ENCODE peak calls at places on chromosomes 1 and 21, in five cellular contexts. G is EL, R is bronchial epithelial cell, L is frontal cortex, T is NCI-H2107. Y is an unnamed sample.

GRCh38 chr1:69175078-69175477 is 392.6 kb upstream of the LRRC7 start:
- DNase-seq in G (no peak), R (peak), L (no peak), T (no peak), Y (peak)

GRCh38 chr1:29234471-29234870 is 1.9 kb upstream of the PTPRU start:
- DNase-seq in G (no peak), R (no peak), L (no peak), T (no peak), Y (no peak)

GRCh38 chr1:195766709-195767108 is 841.5 kb downstream of the KCNT2 start:
- DNase-seq in G (peak), R (peak), L (no peak), T (no peak), Y (no peak)

GRCh38 chr1:9191216-9191615 is 43.4 kb upstream of the H6PD start:
- DNase-seq in G (no peak), R (no peak), L (no peak), T (no peak), Y (no peak)

GRCh38 chr1:247905899-247906503 is 10.6 kb downstream of the OR2W3 start:
- DNase-seq in G (no peak), R (no peak), L (no peak), T (no peak), Y (no peak)

GRCh38 chr21:21997390-21998333 is 999.5 kb downstream of the NCAM2 start:
- DNase-seq in G (no peak), R (no peak), L (no peak), T (no peak), Y (no peak)

GRCh38 chr1:232627645-232628334 is 2.1 kb downstream of the SIPA1L2 start:
- DNase-seq in G (peak), R (peak), L (no peak), T (peak), Y (peak)

GRCh38 chr1:234862944-234863515 is 253.1 kb upstream of the IRF2BP2 start:
- DNase-seq in G (peak), R (peak), L (peak), T (no peak), Y (no peak)

GRCh38 chr1:46248122-46248920 is 758 bp downstream of the RAD54L start:
- DNase-seq in G (peak), R (peak), L (no peak), T (peak), Y (no peak)

GRCh38 chr1:30106125-30106524 is 617.3 kb downstream of the MATN1 start:
- DNase-seq in G (peak), R (peak), L (no peak), T (no peak), Y (peak)

GRCh38 chr1:89908993-89909436 is 85.9 kb upstream of the ZNF326 start:
- DNase-seq in G (peak), R (peak), L (no peak), T (no peak), Y (no peak)

GRCh38 chr1:162033445-162033844 is 9.8 kb upstream of the OLFML2B start:
- DNase-seq in G (no peak), R (no peak), L (no peak), T (no peak), Y (no peak)

GRCh38 chr1:92784051-92784638 is 763 bp downstream of the EVI5 start:
- DNase-seq in G (peak), R (peak), L (peak), T (no peak), Y (peak)

GRCh38 chr1:236143104-236143948 is 987 bp downstream of the GPR137B start:
- DNase-seq in G (peak), R (peak), L (no peak), T (no peak), Y (no peak)

GRCh38 chr1:101376121-101377095 is 139.6 kb downstream of the S1PR1 start:
- DNase-seq in G (no peak), R (no peak), L (no peak), T (no peak), Y (no peak)

GRCh38 chr1:201883786-201884185 is 4.9 kb upstream of the SHISA4 start:
- DNase-seq in G (peak), R (peak), L (no peak), T (no peak), Y (no peak)

GRCh38 chr1:185860876-185861275 is 126.7 kb downstream of the HMCN1 start:
- DNase-seq in G (peak), R (no peak), L (no peak), T (no peak), Y (no peak)

GRCh38 chr1:215484111-215484914 is 82.8 kb upstream of the KCTD3 start:
- DNase-seq in G (no peak), R (no peak), L (no peak), T (no peak), Y (peak)

GRCh38 chr21:38297193-38297592 is 40.4 kb downstream of the KCNJ15 start:
- DNase-seq in G (peak), R (peak), L (no peak), T (no peak), Y (no peak)

GRCh38 chr1:86933051-86933450 is 18.6 kb downstream of the HS2ST1 start:
- DNase-seq in G (no peak), R (no peak), L (no peak), T (no peak), Y (no peak)

GRCh38 chr21:43306911-43307676 is 119.8 kb downstream of the SIK1 start:
- DNase-seq in G (peak), R (peak), L (no peak), T (peak), Y (no peak)

GRCh38 chr1:160859166-160859565 is 3.5 kb downstream of the CD244 start:
- DNase-seq in G (no peak), R (no peak), L (no peak), T (no peak), Y (no peak)

GRCh38 chr1:58997637-58998036 is 213.8 kb upstream of the JUN start:
- DNase-seq in G (no peak), R (no peak), L (no peak), T (no peak), Y (no peak)

GRCh38 chr1:13702425-13703127 is 2.6 kb downstream of the PRDM2 start:
- DNase-seq in G (no peak), R (no peak), L (no peak), T (no peak), Y (no peak)

GRCh38 chr21:29145354-29145782 is 14.9 kb downstream of the MAP3K7CL start:
- DNase-seq in G (peak), R (peak), L (peak), T (no peak), Y (no peak)

GRCh38 chr1:205726619-205727125 is 23.3 kb downstream of the NUCKS1 start:
- DNase-seq in G (no peak), R (no peak), L (no peak), T (no peak), Y (no peak)

GRCh38 chr1:63261736-63262142 is 60.6 kb upstream of the FOXD3 start:
- DNase-seq in G (no peak), R (no peak), L (no peak), T (peak), Y (no peak)

GRCh38 chr1:15243275-15244043 is 3.6 kb upstream of the FHAD1 start:
- DNase-seq in G (no peak), R (no peak), L (no peak), T (no peak), Y (no peak)

GRCh38 chr1:59142663-59143487 is 154.0 kb upstream of the FGGY start:
- DNase-seq in G (peak), R (peak), L (no peak), T (no peak), Y (peak)

GRCh38 chr1:156126043-156126700 is 11.7 kb downstream of the LMNA start:
- DNase-seq in G (peak), R (peak), L (no peak), T (no peak), Y (no peak)

GRCh38 chr1:47883963-47884362 is 113.2 kb downstream of the TRABD2B start:
- DNase-seq in G (no peak), R (no peak), L (no peak), T (no peak), Y (peak)

GRCh38 chr1:93904228-93904627 is 5.0 kb downstream of the GCLM start:
- DNase-seq in G (peak), R (no peak), L (no peak), T (no peak), Y (no peak)

GRCh38 chr1:21822349-21822748 is 10.3 kb downstream of the LDLRAD2 start:
- DNase-seq in G (no peak), R (no peak), L (no peak), T (no peak), Y (no peak)

GRCh38 chr1:228393268-228393699 is 13.4 kb downstream of the TRIM11 start:
- DNase-seq in G (peak), R (peak), L (no peak), T (no peak), Y (no peak)

GRCh38 chr1:48077860-48078259 is 80.7 kb upstream of the TRABD2B start:
- DNase-seq in G (no peak), R (no peak), L (no peak), T (no peak), Y (no peak)

GRCh38 chr1:209106237-209106741 is 477.2 kb upstream of the CAMK1G start:
- DNase-seq in G (peak), R (no peak), L (no peak), T (peak), Y (no peak)

GRCh38 chr1:179318501-179318900 is 24.9 kb downstream of the SOAT1 start:
- DNase-seq in G (no peak), R (no peak), L (no peak), T (no peak), Y (no peak)

GRCh38 chr21:15506086-15506485 is 223.7 kb upstream of the USP25 start:
- DNase-seq in G (no peak), R (peak), L (no peak), T (no peak), Y (no peak)

GRCh38 chr1:104921552-104921951 is 1171.9 kb downstream of the AMY1C start:
- DNase-seq in G (no peak), R (peak), L (no peak), T (no peak), Y (no peak)

GRCh38 chr1:64948905-64949833 is 17.2 kb downstream of the JAK1 start:
- DNase-seq in G (peak), R (peak), L (no peak), T (no peak), Y (no peak)